ENCODE peak calls at places on chromosome 17, in eight cellular contexts. One of them, this sample, is unnamed.

GRCh38 chr17:63974594-63975192 is 2.0 kb upstream of the SCN4A start:
- DNase-seq in AG10803: peak; percentile 41
- DNase-seq in progenitor cell of endocrine pancreas: no peak
- DNase-seq in lower lobe of right lung: no peak
- DNase-seq in upper lobe of right lung: no peak
- DNase-seq in neural progenitor cell: no peak
- DNase-seq in RWPE1: peak; percentile 78
- DNase-seq in thoracic aorta: no peak
- DNase-seq in this sample: no peak

GRCh38 chr17:64599187-64599676 is 62.9 kb downstream of the SMURF2 start:
- DNase-seq in AG10803: no peak
- DNase-seq in progenitor cell of endocrine pancreas: no peak
- DNase-seq in lower lobe of right lung: peak; percentile 51
- DNase-seq in upper lobe of right lung: no peak
- DNase-seq in neural progenitor cell: peak; percentile 11
- DNase-seq in RWPE1: no peak
- DNase-seq in thoracic aorta: no peak
- DNase-seq in this sample: no peak

GRCh38 chr17:21030375-21030774 is 12.4 kb downstream of the USP22 start:
- DNase-seq in AG10803: no peak
- DNase-seq in progenitor cell of endocrine pancreas: no peak
- DNase-seq in lower lobe of right lung: no peak
- DNase-seq in upper lobe of right lung: no peak
- DNase-seq in neural progenitor cell: no peak
- DNase-seq in RWPE1: no peak
- DNase-seq in thoracic aorta: no peak
- DNase-seq in this sample: no peak

GRCh38 chr17:55634702-55635101 is 88.0 kb downstream of the TMEM100 start:
- DNase-seq in AG10803: no peak
- DNase-seq in progenitor cell of endocrine pancreas: no peak
- DNase-seq in lower lobe of right lung: no peak
- DNase-seq in upper lobe of right lung: no peak
- DNase-seq in neural progenitor cell: no peak
- DNase-seq in RWPE1: no peak
- DNase-seq in thoracic aorta: no peak
- DNase-seq in this sample: no peak

GRCh38 chr17:60959696-60960095 is 282.0 kb downstream of the BCAS3 start:
- DNase-seq in AG10803: no peak
- DNase-seq in progenitor cell of endocrine pancreas: no peak
- DNase-seq in lower lobe of right lung: no peak
- DNase-seq in upper lobe of right lung: no peak
- DNase-seq in neural progenitor cell: no peak
- DNase-seq in RWPE1: no peak
- DNase-seq in thoracic aorta: no peak
- DNase-seq in this sample: no peak

GRCh38 chr17:70564006-70564620 is 394.8 kb downstream of the KCNJ2 start:
- DNase-seq in AG10803: no peak
- DNase-seq in progenitor cell of endocrine pancreas: no peak
- DNase-seq in lower lobe of right lung: no peak
- DNase-seq in upper lobe of right lung: no peak
- DNase-seq in neural progenitor cell: no peak
- DNase-seq in RWPE1: no peak
- DNase-seq in thoracic aorta: no peak
- DNase-seq in this sample: no peak

GRCh38 chr17:64779344-64780095 is 117.4 kb upstream of the SMURF2 start:
- DNase-seq in AG10803: no peak
- DNase-seq in progenitor cell of endocrine pancreas: no peak
- DNase-seq in lower lobe of right lung: peak; percentile 63
- DNase-seq in upper lobe of right lung: peak; percentile 75
- DNase-seq in neural progenitor cell: peak; percentile 41
- DNase-seq in RWPE1: no peak
- DNase-seq in thoracic aorta: no peak
- DNase-seq in this sample: no peak

GRCh38 chr17:2054262-2054739 is 602 bp upstream of the HIC1 start:
- DNase-seq in AG10803: no peak
- DNase-seq in progenitor cell of endocrine pancreas: no peak
- DNase-seq in lower lobe of right lung: no peak
- DNase-seq in upper lobe of right lung: no peak
- DNase-seq in neural progenitor cell: no peak
- DNase-seq in RWPE1: no peak
- DNase-seq in thoracic aorta: no peak
- DNase-seq in this sample: no peak

GRCh38 chr17:31390748-31391495 is 553 bp upstream of the RAB11FIP4 start:
- DNase-seq in AG10803: no peak
- DNase-seq in progenitor cell of endocrine pancreas: no peak
- DNase-seq in lower lobe of right lung: no peak
- DNase-seq in upper lobe of right lung: no peak
- DNase-seq in neural progenitor cell: peak; percentile 37
- DNase-seq in RWPE1: no peak
- DNase-seq in thoracic aorta: no peak
- DNase-seq in this sample: no peak

GRCh38 chr17:31388351-31388750 is 3.1 kb upstream of the RAB11FIP4 start:
- DNase-seq in AG10803: no peak
- DNase-seq in progenitor cell of endocrine pancreas: no peak
- DNase-seq in lower lobe of right lung: no peak
- DNase-seq in upper lobe of right lung: no peak
- DNase-seq in neural progenitor cell: no peak
- DNase-seq in RWPE1: no peak
- DNase-seq in thoracic aorta: no peak
- DNase-seq in this sample: no peak

GRCh38 chr17:31390426-31390747 is 1.1 kb upstream of the RAB11FIP4 start:
- DNase-seq in AG10803: no peak
- DNase-seq in progenitor cell of endocrine pancreas: no peak
- DNase-seq in lower lobe of right lung: no peak
- DNase-seq in upper lobe of right lung: no peak
- DNase-seq in neural progenitor cell: no peak
- DNase-seq in RWPE1: no peak
- DNase-seq in thoracic aorta: no peak
- DNase-seq in this sample: no peak

GRCh38 chr17:31388770-31389672 is 2.5 kb upstream of the RAB11FIP4 start:
- DNase-seq in AG10803: no peak
- DNase-seq in progenitor cell of endocrine pancreas: no peak
- DNase-seq in lower lobe of right lung: no peak
- DNase-seq in upper lobe of right lung: no peak
- DNase-seq in neural progenitor cell: peak; percentile 70
- DNase-seq in RWPE1: peak; percentile 46
- DNase-seq in thoracic aorta: no peak
- DNase-seq in this sample: peak; percentile 43

DNA sequence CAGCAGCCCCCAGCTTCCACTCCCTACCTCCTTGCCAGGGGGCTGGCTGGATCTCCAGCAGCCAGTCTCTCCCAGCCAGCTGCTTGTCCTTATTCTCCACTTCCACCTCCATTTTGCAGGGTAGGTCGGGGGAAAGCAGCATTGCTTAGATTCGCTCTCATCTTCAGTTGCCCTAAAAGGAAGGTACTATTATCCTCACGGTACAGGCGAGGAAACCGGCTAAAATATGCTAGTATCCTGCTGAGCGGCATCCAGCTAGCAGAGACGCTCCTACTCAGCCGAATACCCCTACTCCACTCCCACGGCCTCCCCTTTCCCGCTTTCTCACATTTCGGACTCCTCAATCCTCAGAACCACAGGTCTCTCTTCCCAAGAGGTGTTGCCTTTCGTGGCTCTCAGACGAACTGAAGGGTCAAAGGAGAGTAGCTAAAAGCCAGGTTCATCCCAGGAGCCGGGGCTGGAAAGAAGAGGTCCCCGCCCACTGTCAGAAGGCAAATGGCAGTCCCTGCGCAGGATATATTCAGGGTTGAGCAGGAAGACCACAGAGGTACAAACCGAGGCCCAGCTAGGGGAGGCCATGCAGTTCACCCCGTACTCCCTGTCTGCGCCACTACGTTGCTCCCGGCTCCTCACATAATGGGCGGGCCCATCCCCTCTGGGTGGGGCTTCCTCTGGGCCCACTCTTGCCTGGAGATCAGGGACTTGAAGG is 1.6 kb upstream of the RAB11FIP4 start:
- DNase-seq in AG10803: no peak
- DNase-seq in progenitor cell of endocrine pancreas: no peak
- DNase-seq in lower lobe of right lung: no peak
- DNase-seq in upper lobe of right lung: no peak
- DNase-seq in neural progenitor cell: no peak
- DNase-seq in RWPE1: no peak
- DNase-seq in thoracic aorta: no peak
- DNase-seq in this sample: no peak
- TF ChIP-seq CTCF in AG10803: no peak
- TF ChIP-seq CTCF in progenitor cell of endocrine pancreas: no peak
- TF ChIP-seq CTCF in lower lobe of right lung: no peak
- TF ChIP-seq CTCF in upper lobe of right lung: no peak
- TF ChIP-seq CTCF in neural progenitor cell: no peak
- TF ChIP-seq CTCF in RWPE1: no peak
- TF ChIP-seq CTCF in thoracic aorta: no peak
- TF ChIP-seq CTCF in this sample: no peak

GRCh38 chr17:46979023-46979870 is at the start of gene RPRML:
- DNase-seq in AG10803: no peak
- DNase-seq in progenitor cell of endocrine pancreas: peak; percentile 24
- DNase-seq in lower lobe of right lung: peak; percentile 45
- DNase-seq in upper lobe of right lung: no peak
- DNase-seq in neural progenitor cell: peak; percentile 77
- DNase-seq in RWPE1: peak; percentile 8
- DNase-seq in thoracic aorta: no peak
- DNase-seq in this sample: peak; percentile 33

GRCh38 chr17:46977750-46978488 is 1.1 kb downstream of the RPRML start:
- DNase-seq in AG10803: no peak
- DNase-seq in progenitor cell of endocrine pancreas: no peak
- DNase-seq in lower lobe of right lung: no peak
- DNase-seq in upper lobe of right lung: no peak
- DNase-seq in neural progenitor cell: peak; percentile 33
- DNase-seq in RWPE1: no peak
- DNase-seq in thoracic aorta: no peak
- DNase-seq in this sample: no peak

GRCh38 chr17:46976626-46977270 is 2.3 kb downstream of the RPRML start:
- DNase-seq in AG10803: no peak
- DNase-seq in progenitor cell of endocrine pancreas: no peak
- DNase-seq in lower lobe of right lung: no peak
- DNase-seq in upper lobe of right lung: no peak
- DNase-seq in neural progenitor cell: peak; percentile 51
- DNase-seq in RWPE1: no peak
- DNase-seq in thoracic aorta: no peak
- DNase-seq in this sample: no peak

GRCh38 chr17:46978489-46979022 is 497 bp downstream of the RPRML start:
- DNase-seq in AG10803: no peak
- DNase-seq in progenitor cell of endocrine pancreas: no peak
- DNase-seq in lower lobe of right lung: no peak
- DNase-seq in upper lobe of right lung: no peak
- DNase-seq in neural progenitor cell: peak; percentile 60
- DNase-seq in RWPE1: no peak
- DNase-seq in thoracic aorta: no peak
- DNase-seq in this sample: no peak

GRCh38 chr17:46977348-46977747 is 1.7 kb downstream of the RPRML start:
- DNase-seq in AG10803: no peak
- DNase-seq in progenitor cell of endocrine pancreas: peak; percentile 69
- DNase-seq in lower lobe of right lung: no peak
- DNase-seq in upper lobe of right lung: no peak
- DNase-seq in neural progenitor cell: peak; percentile 93
- DNase-seq in RWPE1: no peak
- DNase-seq in thoracic aorta: no peak
- DNase-seq in this sample: no peak
- TF ChIP-seq CTCF in AG10803: peak; percentile 33
- TF ChIP-seq CTCF in progenitor cell of endocrine pancreas: peak; percentile 67
- TF ChIP-seq CTCF in lower lobe of right lung: no peak
- TF ChIP-seq CTCF in upper lobe of right lung: peak; percentile 17
- TF ChIP-seq CTCF in neural progenitor cell: peak; percentile 73
- TF ChIP-seq CTCF in RWPE1: no peak
- TF ChIP-seq CTCF in thoracic aorta: no peak
- TF ChIP-seq CTCF in this sample: no peak

GRCh38 chr17:81904600-81905423 is 2.8 kb downstream of the NPB start:
- DNase-seq in AG10803: no peak
- DNase-seq in progenitor cell of endocrine pancreas: peak; percentile 10
- DNase-seq in lower lobe of right lung: no peak
- DNase-seq in upper lobe of right lung: no peak
- DNase-seq in neural progenitor cell: no peak
- DNase-seq in RWPE1: no peak
- DNase-seq in thoracic aorta: no peak
- DNase-seq in this sample: no peak

GRCh38 chr17:81905424-81905875 is 3.4 kb downstream of the NPB start:
- DNase-seq in AG10803: no peak
- DNase-seq in progenitor cell of endocrine pancreas: no peak
- DNase-seq in lower lobe of right lung: no peak
- DNase-seq in upper lobe of right lung: no peak
- DNase-seq in neural progenitor cell: no peak
- DNase-seq in RWPE1: no peak
- DNase-seq in thoracic aorta: no peak
- DNase-seq in this sample: no peak

GRCh38 chr17:81905993-81906392 is 4.0 kb downstream of the NPB start:
- DNase-seq in AG10803: no peak
- DNase-seq in progenitor cell of endocrine pancreas: no peak
- DNase-seq in lower lobe of right lung: no peak
- DNase-seq in upper lobe of right lung: no peak
- DNase-seq in neural progenitor cell: no peak
- DNase-seq in RWPE1: no peak
- DNase-seq in thoracic aorta: no peak
- DNase-seq in this sample: no peak

GRCh38 chr17:81907219-81908145 is 3.7 kb downstream of the PCYT2 start:
- DNase-seq in AG10803: no peak
- DNase-seq in progenitor cell of endocrine pancreas: no peak
- DNase-seq in lower lobe of right lung: no peak
- DNase-seq in upper lobe of right lung: no peak
- DNase-seq in neural progenitor cell: no peak
- DNase-seq in RWPE1: no peak
- DNase-seq in thoracic aorta: no peak
- DNase-seq in this sample: no peak

DNA sequence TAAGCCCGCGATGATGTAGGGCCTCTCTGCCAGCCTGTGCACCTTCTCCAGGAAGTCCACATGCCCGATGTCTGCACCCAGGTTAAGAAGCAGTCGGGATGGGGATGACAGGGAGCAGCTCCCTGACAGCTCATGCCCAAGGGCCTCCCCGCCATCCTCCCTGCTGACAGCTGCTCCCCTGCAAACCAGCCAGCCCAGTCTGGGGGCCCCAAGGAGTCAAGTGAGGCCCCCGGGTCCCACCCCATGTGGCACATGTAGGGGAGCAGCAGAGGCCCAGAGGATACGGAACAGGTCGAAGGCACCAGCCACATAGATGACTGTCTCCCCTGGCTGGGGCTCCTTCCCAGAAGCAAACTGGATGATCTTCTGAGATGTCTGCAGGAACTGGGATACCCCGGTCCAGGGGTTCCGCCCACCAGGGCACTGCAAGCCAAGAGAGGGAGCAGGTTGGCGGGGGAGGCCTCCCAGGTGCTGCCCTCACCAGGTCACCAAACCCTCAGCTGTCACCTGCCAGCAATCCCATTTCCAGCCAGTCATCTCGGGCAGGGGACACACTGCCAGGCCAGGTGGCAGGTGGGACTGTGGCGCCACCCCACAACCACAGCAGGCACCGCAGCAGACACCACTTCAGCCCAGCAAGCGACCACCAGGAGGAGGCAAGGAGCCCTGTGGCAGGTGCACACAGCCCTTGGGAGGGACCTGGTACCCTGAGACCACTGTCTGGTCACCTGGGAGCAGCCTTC is 4.6 kb downstream of the PCYT2 start:
- DNase-seq in AG10803: no peak
- DNase-seq in progenitor cell of endocrine pancreas: no peak
- DNase-seq in lower lobe of right lung: no peak
- DNase-seq in upper lobe of right lung: no peak
- DNase-seq in neural progenitor cell: no peak
- DNase-seq in RWPE1: no peak
- DNase-seq in thoracic aorta: no peak
- DNase-seq in this sample: no peak
- TF ChIP-seq CTCF in AG10803: no peak
- TF ChIP-seq CTCF in progenitor cell of endocrine pancreas: no peak
- TF ChIP-seq CTCF in lower lobe of right lung: no peak
- TF ChIP-seq CTCF in upper lobe of right lung: no peak
- TF ChIP-seq CTCF in neural progenitor cell: peak; percentile 26
- TF ChIP-seq CTCF in RWPE1: no peak
- TF ChIP-seq CTCF in thoracic aorta: no peak
- TF ChIP-seq CTCF in this sample: no peak

GRCh38 chr17:7589204-7589868 is 558 bp downstream of the SOX15 start:
- DNase-seq in AG10803: peak; percentile 83
- DNase-seq in progenitor cell of endocrine pancreas: peak; percentile 58
- DNase-seq in lower lobe of right lung: peak; percentile 90
- DNase-seq in upper lobe of right lung: peak; percentile 90
- DNase-seq in neural progenitor cell: peak; percentile 94
- DNase-seq in RWPE1: peak; percentile 71
- DNase-seq in thoracic aorta: no peak
- DNase-seq in this sample: peak; percentile 66
- TF ChIP-seq CTCF in AG10803: peak; percentile 79
- TF ChIP-seq CTCF in progenitor cell of endocrine pancreas: peak; percentile 88
- TF ChIP-seq CTCF in lower lobe of right lung: peak; percentile 85
- TF ChIP-seq CTCF in upper lobe of right lung: peak; percentile 89
- TF ChIP-seq CTCF in neural progenitor cell: peak; percentile 86
- TF ChIP-seq CTCF in RWPE1: peak; percentile 90
- TF ChIP-seq CTCF in thoracic aorta: peak; percentile 90
- TF ChIP-seq CTCF in this sample: peak; percentile 86